ENCODE peak calls at places on chromosomes 2 and 18, in six cellular contexts. M, W, F, Q, N and B are unnamed samples.

GRCh38 chr2:9197916-9198315 is 8.7 kb upstream of the ASAP2 start:
- DNase-seq in M (no peak), W (no peak), N (no peak), Q (no peak), F (no peak), B (no peak)

GRCh38 chr2:182929972-182930371 is 63.5 kb upstream of the FRZB start:
- DNase-seq in W (no peak), M (peak; percentile 27), Q (no peak), N (no peak), F (no peak), B (no peak)

GRCh38 chr2:74982581-74982980 is 24.1 kb downstream of the POLE4 start:
- DNase-seq in N (peak; percentile 20), Q (peak; percentile 27), W (no peak), F (no peak), M (no peak), B (no peak)

GRCh38 chr2:145910416-145910815 is 1390.5 kb upstream of the ZEB2 start:
- DNase-seq in Q (no peak), F (no peak), W (no peak), M (no peak), N (no peak), B (no peak)

GRCh38 chr2:216426938-216427337 is 14.7 kb downstream of the SMARCAL1 start:
- DNase-seq in M (no peak), F (peak; percentile 84), Q (peak; percentile 38), N (no peak), W (peak; percentile 64), B (no peak)

GRCh38 chr2:96408631-96409542 is 73.3 kb downstream of the NCAPH start:
- DNase-seq in M (peak; percentile 51), F (peak; percentile 21), W (peak; percentile 38), N (peak; percentile 90), Q (peak; percentile 91), B (no peak)

GRCh38 chr18:75244336-75244735 is 33.7 kb downstream of the TSHZ1 start:
- DNase-seq in F (no peak), M (peak; percentile 44), Q (no peak), N (no peak), W (no peak), B (no peak)

GRCh38 chr18:43785145-43785544 is 507.9 kb upstream of the SYT4 start:
- DNase-seq in F (no peak), Q (no peak), M (no peak), N (no peak), W (no peak), B (no peak)

GRCh38 chr18:64872710-64873458 is 724.0 kb upstream of the LINC00305 start:
- DNase-seq in Q (no peak), W (no peak), F (no peak), M (no peak), N (no peak), B (no peak)

GRCh38 chr2:29841386-29842004 is 79.9 kb downstream of the ALK start:
- DNase-seq in Q (peak; percentile 42), W (peak; percentile 22), F (peak; percentile 57), M (peak; percentile 60), N (peak; percentile 49), B (no peak)

GRCh38 chr2:75375646-75376582 is 176.6 kb upstream of the TACR1 start:
- DNase-seq in M (no peak), W (peak; percentile 19), Q (no peak), N (no peak), F (peak; percentile 67), B (no peak)

GRCh38 chr2:176174850-176175728 is 13.4 kb upstream of the HOXD1 start:
- DNase-seq in N (peak; percentile 77), M (peak; percentile 85), Q (no peak), W (no peak), F (no peak), B (no peak)

GRCh38 chr18:46678785-46679404 is 21.9 kb upstream of the LOXHD1 start:
- DNase-seq in N (no peak), F (no peak), Q (no peak), W (no peak), M (no peak), B (no peak)

GRCh38 chr18:7987284-7987976 is 420.3 kb downstream of the PTPRM start:
- DNase-seq in W (peak; percentile 87), M (no peak), Q (peak; percentile 75), N (no peak), F (peak; percentile 82), B (no peak)

GRCh38 chr2:10989782-10990181 is 78.0 kb downstream of the KCNF1 start:
- DNase-seq in M (no peak), Q (no peak), N (no peak), F (no peak), W (no peak), B (no peak)

GRCh38 chr2:84022810-84023431 is 436.2 kb downstream of the SUCLG1 start:
- DNase-seq in F (peak; percentile 53), N (peak; percentile 63), M (peak; percentile 77), Q (peak; percentile 48), W (peak; percentile 60), B (no peak)

GRCh38 chr2:18077211-18077610 is 198.7 kb downstream of the KCNS3 start:
- DNase-seq in Q (no peak), M (no peak), F (no peak), W (no peak), N (no peak), B (no peak)

GRCh38 chr2:232009639-232010274 is 48.2 kb downstream of the DIS3L2 start:
- DNase-seq in Q (no peak), M (no peak), W (no peak), F (no peak), N (no peak), B (no peak)

GRCh38 chr2:239770240-239770639 is 254.9 kb downstream of the NDUFA10 start:
- DNase-seq in N (no peak), F (no peak), M (no peak), Q (no peak), W (no peak), B (no peak)

GRCh38 chr2:150209746-150210145 is 277.7 kb downstream of the RND3 start:
- DNase-seq in W (no peak), N (no peak), M (no peak), Q (no peak), F (peak; percentile 45), B (no peak)

GRCh38 chr18:27942706-27943105 is 234.2 kb downstream of the CDH2 start:
- DNase-seq in F (peak; percentile 20), M (no peak), Q (peak; percentile 62), W (peak; percentile 34), N (no peak), B (no peak)

GRCh38 chr2:112480540-112481049 is 1.4 kb upstream of the TTL start:
- DNase-seq in N (no peak), F (no peak), M (peak; percentile 22), Q (no peak), W (no peak), B (no peak)

GRCh38 chr2:79219383-79219988 is 59.9 kb upstream of the REG3A start:
- DNase-seq in M (peak; percentile 74), F (peak; percentile 63), N (peak; percentile 73), W (peak; percentile 19), Q (peak; percentile 43), B (no peak)

GRCh38 chr2:69616755-69617154 is 26.8 kb downstream of the AAK1 start:
- DNase-seq in N (no peak), M (no peak), W (no peak), Q (no peak), F (peak; percentile 9), B (no peak)

GRCh38 chr2:221289846-221290245 is 282.3 kb downstream of the EPHA4 start:
- DNase-seq in F (no peak), N (no peak), M (no peak), W (no peak), Q (no peak), B (no peak)

GRCh38 chr2:159497857-159498256 is 118.5 kb downstream of the BAZ2B start:
- DNase-seq in Q (no peak), F (peak; percentile 4), W (no peak), N (no peak), M (no peak), B (no peak)

GRCh38 chr2:168874368-168875005 is 15.7 kb downstream of the SPC25 start:
- DNase-seq in N (no peak), Q (no peak), F (no peak), W (no peak), M (no peak), B (no peak)

GRCh38 chr2:98777076-98777475 is 46.1 kb upstream of the MGAT4A start:
- DNase-seq in M (no peak), Q (no peak), N (no peak), F (no peak), W (no peak), B (no peak)

GRCh38 chr18:13492314-13492713 is 234.0 kb downstream of the FAM210A start:
- DNase-seq in F (no peak), W (no peak), N (no peak), Q (no peak), M (no peak), B (no peak)

GRCh38 chr2:62745891-62746481 is 40.5 kb downstream of the EHBP1 start:
- DNase-seq in M (no peak), W (no peak), Q (no peak), N (no peak), F (no peak), B (no peak)

GRCh38 chr2:96923810-96924774 is 54.2 kb upstream of the SEMA4C start:
- DNase-seq in M (no peak), F (no peak), N (no peak), Q (no peak), W (no peak), B (no peak)

GRCh38 chr2:46970334-46971288 is 55.0 kb upstream of the MCFD2 start:
- DNase-seq in W (peak; percentile 53), Q (peak; percentile 70), M (no peak), N (peak; percentile 60), F (peak; percentile 70), B (no peak)
- H3K4me1 ChIP-seq in W (peaks cover 17% of the 10 kb centered on the region), Q (no peaks in the 10 kb centered on the region), M (no peaks in the 10 kb centered on the region), N (peaks cover 21% of the 10 kb centered on the region), F (peaks cover 51% of the 10 kb centered on the region), B (peaks cover 71% of the 10 kb centered on the region)

GRCh38 chr2:41101281-41101680 is 649.4 kb upstream of the SLC8A1 start:
- DNase-seq in F (no peak), M (no peak), W (no peak), N (no peak), Q (no peak), B (no peak)
- H3K27ac ChIP-seq in F (no peak overlapping the region), M (no peak overlapping the region), W (no peak overlapping the region), N (no peak overlapping the region), Q (no peak overlapping the region), B (no peak overlapping the region)

GRCh38 chr2:218403810-218404209 is 4.1 kb downstream of the CTDSP1 start:
- DNase-seq in N (no peak), F (no peak), Q (no peak), W (no peak), M (no peak), B (no peak)

GRCh38 chr2:218406209-218406948 is 6.7 kb downstream of the CTDSP1 start:
- DNase-seq in N (peak; percentile 96), M (peak; percentile 98), W (peak; percentile 89), F (peak; percentile 99), Q (peak; percentile 98), B (peak; percentile 95)

GRCh38 chr2:218402911-218403411 is 3.3 kb downstream of the CTDSP1 start:
- DNase-seq in M (no peak), Q (no peak), W (no peak), N (no peak), F (no peak), B (no peak)

GRCh38 chr2:218405365-218406208 is 5.9 kb downstream of the CTDSP1 start:
- DNase-seq in N (no peak), M (peak; percentile 34), W (no peak), F (no peak), Q (no peak), B (no peak)

GRCh38 chr2:218404351-218405145 is 4.9 kb downstream of the CTDSP1 start:
- DNase-seq in N (no peak), W (no peak), Q (no peak), F (peak; percentile 52), M (peak; percentile 1), B (no peak)
- H3K4me1 ChIP-seq in N (peaks cover 37% of the 10 kb centered on the region), W (peaks cover 21% of the 10 kb centered on the region), Q (peaks cover 11% of the 10 kb centered on the region), F (peaks cover 20% of the 10 kb centered on the region), M (peaks cover 18% of the 10 kb centered on the region), B (peaks cover 48% of the 10 kb centered on the region)

GRCh38 chr2:1705557-1706076 is 38.7 kb downstream of the PXDN start:
- DNase-seq in W (no peak), N (no peak), Q (no peak), F (no peak), M (no peak), B (no peak)
- H3K27ac ChIP-seq in W (no peak overlapping the region), N (no peak overlapping the region), Q (no peak overlapping the region), F (no peak overlapping the region), M (no peak overlapping the region), B (no peak overlapping the region)